ENCODE peak calls at places on chromosomes 6 and 20, in six cellular contexts. K is stomach, T is tibial nerve, Q is ovary, W is suprapubic skin, X is esophagus muscularis mucosa. L is an unnamed sample.

GRCh38 chr20:34215711-34216381 is 25.4 kb upstream of the ASIP start:
- DNase-seq in K (peak; percentile 88), T (peak; percentile 34), Q (peak; percentile 85), W (peak; percentile 88), X (peak; percentile 92), L (peak; percentile 92)

GRCh38 chr20:37672143-37672542 is 21.7 kb upstream of the CTNNBL1 start:
- DNase-seq in K (no peak), T (no peak), Q (no peak), W (no peak), X (no peak), L (no peak)

GRCh38 chr6:131353876-131354275 is 218.6 kb downstream of the AKAP7 start:
- DNase-seq in K (no peak), T (no peak), Q (no peak), W (no peak), X (no peak), L (no peak)

GRCh38 chr6:41942045-41942851 is 640 bp upstream of the CCND3 start:
- DNase-seq in K (no peak), T (no peak), Q (no peak), W (no peak), X (no peak), L (no peak)

GRCh38 chr6:40796280-40797223 is 209.4 kb upstream of the LRFN2 start:
- DNase-seq in K (no peak), T (no peak), Q (no peak), W (no peak), X (no peak), L (peak; percentile 47)

GRCh38 chr20:39676857-39677351 is 714.8 kb downstream of the DHX35 start:
- DNase-seq in K (no peak), T (no peak), Q (no peak), W (no peak), X (no peak), L (no peak)

GRCh38 chr6:54681987-54682386 is 164.6 kb upstream of the FAM83B start:
- DNase-seq in K (no peak), T (no peak), Q (no peak), W (no peak), X (no peak), L (no peak)

GRCh38 chr6:1423578-1423977 is 34.2 kb downstream of the FOXF2 start:
- DNase-seq in K (no peak), T (no peak), Q (no peak), W (no peak), X (no peak), L (no peak)

GRCh38 chr6:159168536-159169192 is 536 bp upstream of the FNDC1 start:
- DNase-seq in K (peak; percentile 38), T (peak; percentile 24), Q (peak; percentile 49), W (no peak), X (no peak), L (peak; percentile 76)

GRCh38 chr6:20044883-20045282 is 167.4 kb downstream of the MBOAT1 start:
- DNase-seq in K (no peak), T (no peak), Q (no peak), W (no peak), X (no peak), L (no peak)

GRCh38 chr20:24328901-24329300 is 140.5 kb upstream of the SYNDIG1 start:
- DNase-seq in K (no peak), T (no peak), Q (no peak), W (no peak), X (no peak), L (no peak)

GRCh38 chr20:41141153-41141815 is 3.9 kb downstream of the PLCG1 start:
- DNase-seq in K (no peak), T (peak; percentile 34), Q (no peak), W (no peak), X (no peak), L (peak; percentile 48)

GRCh38 chr20:4681971-4682370 is 39.7 kb upstream of the PRND start:
- DNase-seq in K (no peak), T (no peak), Q (no peak), W (peak; percentile 57), X (peak; percentile 66), L (no peak)

GRCh38 chr6:46407246-46407645 is 84.0 kb downstream of the RCAN2 start:
- DNase-seq in K (no peak), T (no peak), Q (no peak), W (no peak), X (no peak), L (no peak)

GRCh38 chr6:44235891-44236516 is 10.9 kb upstream of the HSP90AB1 start:
- DNase-seq in K (no peak), T (no peak), Q (peak; percentile 21), W (no peak), X (no peak), L (peak; percentile 29)

GRCh38 chr6:44233560-44234100 is 10.2 kb downstream of the SLC29A1 start:
- DNase-seq in K (no peak), T (no peak), Q (no peak), W (no peak), X (no peak), L (no peak)

GRCh38 chr6:44235269-44235668 is 11.6 kb upstream of the HSP90AB1 start:
- DNase-seq in K (no peak), T (no peak), Q (peak; percentile 26), W (no peak), X (no peak), L (no peak)

GRCh38 chr6:44232676-44233559 is 9.5 kb downstream of the SLC29A1 start:
- DNase-seq in K (no peak), T (no peak), Q (no peak), W (no peak), X (no peak), L (peak; percentile 66)

GRCh38 chr6:44234101-44235090 is 11.0 kb downstream of the SLC29A1 start:
- DNase-seq in K (peak; percentile 65), T (peak; percentile 69), Q (peak; percentile 87), W (no peak), X (peak; percentile 96), L (peak; percentile 52)
- H3K27ac ChIP-seq in K (peak overlapping the region; percentile 70), T (peak overlapping the region; percentile 91), Q (peak overlapping the region; percentile 48), W (peak overlapping the region; percentile 61), X (peak overlapping the region; percentile 95), L (peak overlapping the region; percentile 66)

GRCh38 chr6:53311586-53311935 is 37.2 kb downstream of the ELOVL5 start:
- DNase-seq in K (no peak), T (no peak), Q (no peak), W (no peak), X (no peak), L (no peak)

GRCh38 chr6:53310751-53311585 is 37.8 kb downstream of the ELOVL5 start:
- DNase-seq in K (no peak), T (no peak), Q (no peak), W (no peak), X (no peak), L (no peak)

GRCh38 chr6:53309897-53310291 is 38.9 kb downstream of the ELOVL5 start:
- DNase-seq in K (no peak), T (no peak), Q (no peak), W (no peak), X (no peak), L (no peak)

GRCh38 chr6:53313784-53314382 is 34.9 kb downstream of the ELOVL5 start:
- DNase-seq in K (no peak), T (no peak), Q (no peak), W (no peak), X (no peak), L (no peak)

DNA sequence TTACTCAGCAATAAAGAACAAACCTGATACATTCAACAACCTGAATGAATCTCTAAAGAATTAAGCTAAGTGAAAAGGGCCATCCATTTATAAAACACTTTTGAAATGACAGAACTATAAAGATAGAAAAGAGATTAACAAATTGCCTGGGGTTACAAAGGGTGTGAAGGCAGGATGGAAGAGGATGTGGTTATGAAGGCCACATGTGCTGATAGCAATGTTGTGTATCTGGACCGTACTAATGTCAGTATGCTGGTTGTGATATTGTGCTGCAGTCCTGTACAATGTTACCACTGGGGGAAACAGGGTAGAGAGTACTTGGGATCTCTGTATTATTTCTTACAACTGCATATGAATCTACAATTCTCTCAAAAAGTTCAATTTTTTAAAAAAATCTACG is 36.4 kb downstream of the ELOVL5 start:
- DNase-seq in K (no peak), T (no peak), Q (no peak), W (no peak), X (no peak), L (no peak)
- TF ChIP-seq EP300 in K (no peak), T (no peak), Q (no peak), W (no peak), X (no peak), L (no peak)

GRCh38 chr6:33199687-33200233 is 705 bp downstream of the RXRB start:
- DNase-seq in K (peak; percentile 75), T (no peak), Q (no peak), W (no peak), X (no peak), L (peak; percentile 81)

GRCh38 chr6:33198853-33199436 is 1.5 kb downstream of the RXRB start:
- DNase-seq in K (no peak), T (no peak), Q (peak; percentile 34), W (no peak), X (no peak), L (no peak)

GRCh38 chr6:33197431-33198048 is 2.9 kb downstream of the RXRB start:
- DNase-seq in K (peak; percentile 76), T (no peak), Q (peak; percentile 52), W (no peak), X (no peak), L (peak; percentile 79)

GRCh38 chr6:33200234-33201146 is at the start of the genes RXRB and SLC39A7:
- DNase-seq in K (peak; percentile 99), T (peak; percentile 98), Q (peak; percentile 99), W (peak; percentile 100), X (peak; percentile 100), L (peak; percentile 99)

DNA sequence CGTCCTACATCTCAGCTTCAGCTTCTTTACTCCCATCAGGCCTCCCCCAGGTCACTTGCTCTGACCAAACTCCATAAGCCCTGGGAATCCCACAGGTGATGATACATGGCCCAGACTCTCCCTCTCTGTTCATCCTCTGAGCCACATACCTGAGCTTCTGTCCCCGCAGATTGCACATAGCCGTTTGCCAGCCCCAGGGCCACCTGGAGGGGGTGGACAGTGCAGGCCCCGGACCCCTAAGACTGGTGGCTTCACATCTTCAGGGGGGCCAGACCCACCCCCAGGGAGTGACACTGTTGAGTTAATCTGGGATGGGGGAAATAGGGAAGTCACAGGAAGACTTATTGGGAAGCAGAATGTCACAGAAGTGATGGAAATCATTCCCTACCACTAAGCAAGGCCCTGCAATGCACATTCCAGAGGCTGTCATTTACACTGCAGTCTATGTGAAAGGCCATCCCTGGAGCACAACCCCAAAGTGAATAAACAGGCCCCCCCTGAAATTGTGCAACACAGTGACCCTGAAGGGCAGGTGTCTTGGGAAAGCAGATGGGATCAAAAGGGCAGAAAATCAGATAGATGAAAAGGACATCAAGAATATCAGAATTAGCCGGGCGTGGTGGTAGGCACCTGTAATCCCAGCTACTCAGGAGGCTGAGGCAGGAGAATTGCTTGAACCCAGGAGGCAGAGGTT is 2.2 kb downstream of the RXRB start:
- DNase-seq in K (no peak), T (no peak), Q (peak; percentile 33), W (no peak), X (no peak), L (no peak)
- H3K36me3 ChIP-seq in K (peaks cover 62% of the 10 kb centered on the region), T (peaks cover 25% of the 10 kb centered on the region), Q (no peaks in the 10 kb centered on the region), W (peaks cover 41% of the 10 kb centered on the region), X (peaks cover 61% of the 10 kb centered on the region), L (peaks cover 56% of the 10 kb centered on the region)

GRCh38 chr6:129592516-129593232 is 117.3 kb downstream of the ARHGAP18 start:
- DNase-seq in K (no peak), T (no peak), Q (no peak), W (no peak), X (no peak), L (no peak)

GRCh38 chr6:129590408-129591022 is 119.5 kb downstream of the ARHGAP18 start:
- DNase-seq in K (no peak), T (no peak), Q (no peak), W (no peak), X (no peak), L (no peak)

GRCh38 chr6:129597023-129597713 is 112.8 kb downstream of the ARHGAP18 start:
- DNase-seq in K (no peak), T (no peak), Q (no peak), W (no peak), X (no peak), L (no peak)

GRCh38 chr6:129598244-129599187 is 111.5 kb downstream of the ARHGAP18 start:
- DNase-seq in K (no peak), T (peak; percentile 20), Q (no peak), W (no peak), X (no peak), L (no peak)

GRCh38 chr6:129593233-129593564 is 116.8 kb downstream of the ARHGAP18 start:
- DNase-seq in K (no peak), T (no peak), Q (no peak), W (no peak), X (no peak), L (no peak)
- H3K27ac ChIP-seq in K (no peak overlapping the region), T (no peak overlapping the region), Q (no peak overlapping the region), W (no peak overlapping the region), X (no peak overlapping the region), L (no peak overlapping the region)

L was measured in upper lobe of left lung.